ENCODE peak calls at places on chromosomes 12 and 14, in ten cellular contexts. X, O, B, T, E, Y, I, G, Q and R are unnamed samples.

GRCh38 chr12:66354291-66354690 is 52.0 kb downstream of the HELB start:
- DNase-seq in X (no peak), O (no peak), B (no peak), T (no peak), E (no peak), Y (no peak), I (no peak), G (no peak), Q (no peak), R (no peak)

GRCh38 chr12:107568718-107569117 is 116.9 kb upstream of the PWP1 start:
- DNase-seq in X (no peak), O (no peak), B (no peak), T (no peak), E (no peak), Y (no peak), I (no peak), G (no peak), Q (no peak), R (no peak)

GRCh38 chr12:27012982-27013255 is 1.3 kb downstream of the TM7SF3 start:
- DNase-seq in X (no peak), O (no peak), B (no peak), T (no peak), E (no peak), Y (no peak), I (no peak), G (no peak), Q (no peak), R (no peak)

GRCh38 chr14:102140027-102140749 is 491 bp downstream of the WDR20 start:
- DNase-seq in X (peak; percentile 20), O (peak; percentile 29), B (peak; percentile 27), T (no peak), E (peak; percentile 47), Y (peak; percentile 65), I (peak; percentile 68), G (peak; percentile 57), Q (peak; percentile 16), R (peak; percentile 67)

GRCh38 chr14:24783791-24784190 is 149.8 kb upstream of the GZMB start:
- DNase-seq in X (no peak), O (no peak), B (no peak), T (no peak), E (no peak), Y (no peak), I (no peak), G (no peak), Q (no peak), R (no peak)

GRCh38 chr14:99806841-99807240 is 13.6 kb downstream of the EML1 start:
- DNase-seq in X (no peak), O (no peak), B (no peak), T (no peak), E (no peak), Y (no peak), I (no peak), G (no peak), Q (no peak), R (no peak)

GRCh38 chr12:107109726-107110518 is 16.6 kb upstream of the CRY1 start:
- DNase-seq in X (peak; percentile 19), O (no peak), B (no peak), T (no peak), E (no peak), Y (no peak), I (no peak), G (no peak), Q (no peak), R (no peak)

GRCh38 chr12:104933778-104934177 is 24.3 kb downstream of the SLC41A2 start:
- DNase-seq in X (no peak), O (no peak), B (no peak), T (no peak), E (no peak), Y (no peak), I (no peak), G (no peak), Q (no peak), R (no peak)

GRCh38 chr14:95119336-95119735 is 38.0 kb downstream of the DICER1 start:
- DNase-seq in X (no peak), O (no peak), B (no peak), T (no peak), E (no peak), Y (no peak), I (no peak), G (no peak), Q (no peak), R (no peak)

GRCh38 chr12:130073721-130074120 is 88.5 kb upstream of the FZD10 start:
- DNase-seq in X (no peak), O (no peak), B (no peak), T (no peak), E (no peak), Y (no peak), I (no peak), G (no peak), Q (no peak), R (no peak)

GRCh38 chr12:89051065-89051677 is 301.1 kb downstream of the DUSP6 start:
- DNase-seq in X (peak; percentile 84), O (peak; percentile 52), B (peak; percentile 19), T (no peak), E (peak; percentile 61), Y (peak; percentile 44), I (no peak), G (peak; percentile 68), Q (peak; percentile 9), R (no peak)

GRCh38 chr12:57694459-57695019 is 607 bp downstream of the OS9 start:
- DNase-seq in X (peak; percentile 4), O (peak; percentile 23), B (no peak), T (no peak), E (peak; percentile 27), Y (peak; percentile 59), I (no peak), G (peak; percentile 47), Q (no peak), R (peak; percentile 50)

GRCh38 chr12:116215021-116215420 is 62.5 kb downstream of the MED13L start:
- DNase-seq in X (no peak), O (no peak), B (no peak), T (no peak), E (no peak), Y (no peak), I (no peak), G (no peak), Q (no peak), R (no peak)

GRCh38 chr12:116222358-116222757 is 55.1 kb downstream of the MED13L start:
- DNase-seq in X (peak; percentile 95), O (peak; percentile 57), B (peak; percentile 38), T (no peak), E (no peak), Y (peak; percentile 78), I (peak; percentile 90), G (peak; percentile 78), Q (no peak), R (no peak)

GRCh38 chr12:116216022-116216756 is 61.3 kb downstream of the MED13L start:
- DNase-seq in X (no peak), O (no peak), B (no peak), T (no peak), E (no peak), Y (no peak), I (no peak), G (no peak), Q (no peak), R (no peak)

GRCh38 chr12:116217045-116217444 is 60.4 kb downstream of the MED13L start:
- DNase-seq in X (no peak), O (no peak), B (no peak), T (no peak), E (no peak), Y (no peak), I (no peak), G (no peak), Q (no peak), R (no peak)

GRCh38 chr12:116220756-116221155 is 56.7 kb downstream of the MED13L start:
- DNase-seq in X (no peak), O (no peak), B (no peak), T (no peak), E (no peak), Y (no peak), I (no peak), G (no peak), Q (no peak), R (no peak)
- TF ChIP-seq CTCF in X (no peak), O (no peak), B (no peak), T (no peak), E (no peak), Y (no peak), I (no peak), G (no peak), Q (peak; percentile 29), R (no peak)

DNA sequence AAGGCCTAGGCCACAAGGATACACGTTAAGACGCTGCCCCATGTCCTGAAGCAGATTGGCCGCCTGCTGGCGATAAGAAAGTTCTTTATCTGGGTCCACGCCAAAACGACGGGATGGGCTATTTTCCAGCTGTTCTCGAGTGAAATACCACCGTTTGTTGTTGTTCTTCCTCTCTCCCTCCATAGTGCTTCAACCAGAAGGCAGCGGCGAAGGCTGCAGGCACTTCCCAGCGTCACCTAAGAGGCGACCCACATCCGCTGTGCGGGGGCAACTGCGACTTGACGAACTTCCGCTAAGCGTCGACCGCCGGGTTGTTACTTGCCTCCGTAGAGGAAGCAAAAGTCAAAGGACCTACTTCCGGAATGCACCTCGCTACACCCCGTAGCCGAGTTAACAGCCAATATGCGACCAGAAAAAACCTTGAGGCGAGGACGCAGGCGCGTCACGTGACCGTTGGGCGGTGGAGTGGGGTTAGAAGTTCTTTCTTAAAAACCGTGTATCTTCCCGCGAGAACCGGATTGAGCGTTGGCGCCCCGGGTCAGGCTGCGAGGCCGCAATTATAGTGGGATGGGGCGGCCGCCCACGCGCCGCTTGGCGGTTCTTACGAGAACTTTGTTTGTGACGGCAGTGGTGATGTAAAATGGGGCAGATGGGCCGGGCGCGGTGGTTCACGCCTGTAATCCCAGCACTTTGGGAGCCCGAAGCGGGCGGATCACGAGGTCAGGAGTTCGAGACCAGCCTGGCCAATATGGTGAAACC is at the start of gene CCNT1:
- DNase-seq in X (peak; percentile 100), O (peak; percentile 94), B (peak; percentile 98), T (peak; percentile 95), E (peak; percentile 100), Y (peak; percentile 99), I (peak; percentile 100), G (peak; percentile 100), Q (peak; percentile 96), R (peak; percentile 98)
- TF ChIP-seq CTCF in X (no peak), O (no peak), B (peak; percentile 24), T (peak; percentile 25), E (peak; percentile 44), Y (peak; percentile 11), I (peak; percentile 54), G (peak; percentile 14), Q (peak; percentile 47), R (peak; percentile 31)

DNA sequence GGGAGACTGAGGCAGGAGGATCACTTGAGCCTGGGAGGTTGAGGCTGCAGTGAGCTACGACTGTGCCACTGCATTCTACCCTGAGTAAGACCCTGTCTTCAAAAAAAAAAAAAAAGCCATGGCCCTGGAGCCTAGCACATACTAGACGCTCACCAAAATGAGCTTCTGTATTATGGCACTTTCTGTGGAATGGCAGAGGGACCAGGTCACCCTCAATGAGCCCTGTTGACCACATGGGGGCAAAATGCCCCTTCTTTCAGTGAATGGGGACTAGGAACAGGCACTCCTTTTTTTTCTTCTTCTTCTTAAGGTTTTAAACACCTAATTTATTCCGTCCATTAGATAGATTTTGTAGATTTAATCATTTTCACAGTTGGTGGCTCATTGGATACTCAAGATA is 50.5 kb downstream of the FAM222A start:
- DNase-seq in X (no peak), O (no peak), B (peak; percentile 24), T (no peak), E (peak; percentile 25), Y (no peak), I (no peak), G (no peak), Q (no peak), R (no peak)
- TF ChIP-seq CTCF in X (no peak), O (no peak), B (peak; percentile 51), T (no peak), E (peak; percentile 42), Y (no peak), I (no peak), G (no peak), Q (peak; percentile 44), R (peak; percentile 7)

GRCh38 chr12:132761911-132762583 is 415 bp upstream of the ANKLE2 start:
- DNase-seq in X (peak; percentile 94), O (peak; percentile 95), B (peak; percentile 92), T (no peak), E (peak; percentile 92), Y (peak; percentile 84), I (peak; percentile 91), G (peak; percentile 96), Q (peak; percentile 70), R (peak; percentile 87)
- TF ChIP-seq CTCF in X (peak; percentile 14), O (no peak), B (peak; percentile 11), T (peak; percentile 34), E (peak; percentile 25), Y (no peak), I (no peak), G (peak; percentile 29), Q (peak; percentile 45), R (no peak)